ENCODE peak calls at places on chromosomes 1 and 21, in six cellular contexts. X is IMR-90, T is A549, W is body of pancreas, N is heart left ventricle, C is tibial artery. I is an unnamed sample. For H3K9me3, the result is how much of the 10 kb centered on the place peaks cover.

GRCh38 chr1:161098161-161099068 is at the start of gene KLHDC9:
- DNase-seq in T (peak), W (peak), X (peak), N (peak), C (peak), I (peak)

GRCh38 chr1:156102634-156103511 is 11.6 kb upstream of the LMNA start:
- DNase-seq in T (no peak), N (peak), W (no peak), C (no peak), X (peak), I (no peak)

GRCh38 chr1:177959793-177960515 is 9.9 kb downstream of the SEC16B start:
- DNase-seq in C (no peak), T (peak), W (no peak), N (no peak), X (peak), I (no peak)

GRCh38 chr1:156430305-156430704 is 61.3 kb downstream of the RHBG start:
- DNase-seq in X (no peak), N (no peak), W (no peak), T (no peak), C (no peak), I (no peak)

GRCh38 chr1:151311589-151312331 is 15.5 kb downstream of the PI4KB start:
- DNase-seq in W (peak), T (peak), X (peak), N (peak), C (peak), I (no peak)

GRCh38 chr1:221089273-221089672 is 210.0 kb downstream of the HLX start:
- DNase-seq in T (peak), W (no peak), N (no peak), C (no peak), X (peak), I (no peak)

GRCh38 chr1:16236495-16237342 is at the start of gene CPLANE2:
- DNase-seq in N (peak), X (peak), C (peak), T (peak), W (peak), I (peak)

GRCh38 chr1:21256776-21257175 is 33.5 kb downstream of the ECE1 start:
- DNase-seq in N (peak), T (no peak), X (no peak), W (no peak), C (no peak), I (no peak)

GRCh38 chr1:46166521-46167462 is 8.1 kb upstream of the TSPAN1 start:
- DNase-seq in C (no peak), W (peak), N (peak), T (no peak), X (no peak), I (no peak)

GRCh38 chr1:228394571-228395394 is 11.9 kb downstream of the TRIM11 start:
- DNase-seq in C (no peak), W (no peak), N (no peak), T (no peak), X (no peak), I (no peak)

GRCh38 chr21:40335689-40336088 is 468.5 kb downstream of the PCP4 start:
- DNase-seq in C (no peak), X (no peak), T (no peak), W (no peak), N (no peak), I (no peak)
- H3K9me3 ChIP-seq in C (under half), X (under half), T (under half), W (under half), N (under half), I (under half)

DNA sequence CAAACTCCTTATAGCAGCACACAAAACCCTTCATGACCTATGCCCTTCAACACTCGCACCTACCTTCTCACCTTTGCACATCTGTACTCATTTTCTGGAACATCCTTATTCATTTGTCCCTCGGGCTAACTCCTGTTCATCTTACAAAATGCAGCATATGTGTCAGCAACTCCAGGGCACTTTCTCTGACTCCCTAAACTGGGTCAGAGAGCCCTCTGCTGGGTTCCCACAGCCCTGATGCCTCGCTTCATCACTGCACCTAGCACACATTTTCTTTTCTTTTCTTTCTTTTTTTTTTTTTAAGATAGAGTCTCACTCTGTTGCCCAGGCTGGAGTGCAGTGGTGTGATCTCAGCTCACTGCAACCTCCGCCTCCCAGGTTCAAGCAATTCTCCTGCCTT is 54.0 kb downstream of the RAB3B start:
- DNase-seq in X (peak), T (no peak), W (no peak), C (no peak), N (no peak), I (no peak)
- H3K9me3 ChIP-seq in X (under half), T (under half), W (under half), C (under half), N (under half), I (under half)

GRCh38 chr1:204841798-204842197 is 28.9 kb upstream of the NFASC start:
- DNase-seq in W (no peak), N (no peak), T (no peak), C (no peak), X (no peak), I (no peak)
- H3K9me3 ChIP-seq in W (under half), N (under half), T (under half), C (under half), X (under half), I (under half)

DNA sequence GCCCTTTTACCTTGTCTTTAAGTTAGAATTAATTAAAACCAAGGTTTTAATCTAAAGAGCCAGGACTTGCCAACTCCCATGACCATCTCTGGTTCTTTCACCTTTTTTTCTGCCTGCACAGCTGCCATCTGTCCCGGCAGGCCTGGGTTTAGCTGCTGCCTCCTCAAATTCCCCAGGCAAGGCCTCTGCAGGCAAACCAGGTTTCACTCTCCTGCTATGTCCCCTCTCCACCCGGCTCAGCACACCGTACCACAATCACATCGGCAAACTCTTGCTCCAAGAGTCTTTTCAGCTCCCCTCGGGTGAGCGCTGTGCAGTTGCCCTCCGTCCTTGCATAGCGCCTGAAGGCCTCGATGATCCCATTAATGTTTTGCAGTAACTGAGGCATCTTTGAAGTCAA is 2.2 kb downstream of the CRNN start:
- DNase-seq in N (no peak), X (no peak), T (no peak), C (no peak), W (no peak), I (no peak)
- H3K9me3 ChIP-seq in N (under half), X (under half), T (under half), C (under half), W (under half), I (under half)

DNA sequence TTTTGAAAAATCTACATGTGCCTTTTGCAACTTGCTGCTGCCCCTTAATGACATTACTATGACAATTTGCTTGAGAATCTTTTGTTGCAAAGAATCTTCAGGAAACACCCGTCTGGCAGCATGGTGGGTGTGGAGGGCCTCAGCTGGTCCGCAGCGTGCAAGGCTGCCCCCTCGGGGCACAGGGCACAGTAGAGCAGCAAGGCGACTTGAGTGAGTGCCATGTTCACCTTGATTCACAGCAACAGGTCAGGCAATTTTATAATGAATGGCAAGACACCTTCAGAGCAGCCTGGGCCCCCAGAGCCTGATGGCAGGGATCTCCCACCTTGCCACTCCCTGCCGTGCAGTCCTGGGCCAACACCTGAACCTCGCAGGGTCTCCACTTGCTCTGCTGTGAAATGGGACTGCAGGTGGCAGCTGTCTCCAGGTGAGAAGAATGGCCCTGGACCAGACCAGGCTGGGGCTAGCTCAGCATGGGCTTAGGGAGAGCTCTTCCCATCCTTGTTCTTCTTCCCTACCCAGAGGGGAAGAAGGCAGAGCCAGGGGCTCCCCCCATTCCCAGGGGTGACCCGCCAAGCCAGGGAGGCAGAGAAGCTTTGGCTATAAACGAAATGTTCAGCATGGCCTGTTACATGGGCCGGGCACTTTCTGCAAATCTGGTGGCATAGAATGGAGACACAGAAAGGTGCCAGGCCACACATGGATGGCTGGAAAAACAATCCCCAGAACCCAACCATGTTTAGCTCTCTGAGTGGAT is 34.5 kb upstream of the ACTRT2 start:
- DNase-seq in X (no peak), W (no peak), T (no peak), N (no peak), C (no peak), I (no peak)
- H3K9me3 ChIP-seq in X (under half), W (under half), T (under half), N (under half), C (under half), I (under half)

GRCh38 chr1:27616441-27616840 is 12.5 kb upstream of the AHDC1 start:
- DNase-seq in W (no peak), C (no peak), X (no peak), N (no peak), T (no peak), I (no peak)
- H3K9me3 ChIP-seq in W (under half), C (under half), X (under half), N (under half), T (under half), I (under half)

GRCh38 chr1:82330330-82330729 is 529.6 kb downstream of the ADGRL2 start:
- DNase-seq in T (no peak), C (no peak), N (no peak), W (no peak), X (no peak), I (no peak)
- H3K9me3 ChIP-seq in T (under half), C (under half), N (under half), W (under half), X (under half), I (under half)

DNA sequence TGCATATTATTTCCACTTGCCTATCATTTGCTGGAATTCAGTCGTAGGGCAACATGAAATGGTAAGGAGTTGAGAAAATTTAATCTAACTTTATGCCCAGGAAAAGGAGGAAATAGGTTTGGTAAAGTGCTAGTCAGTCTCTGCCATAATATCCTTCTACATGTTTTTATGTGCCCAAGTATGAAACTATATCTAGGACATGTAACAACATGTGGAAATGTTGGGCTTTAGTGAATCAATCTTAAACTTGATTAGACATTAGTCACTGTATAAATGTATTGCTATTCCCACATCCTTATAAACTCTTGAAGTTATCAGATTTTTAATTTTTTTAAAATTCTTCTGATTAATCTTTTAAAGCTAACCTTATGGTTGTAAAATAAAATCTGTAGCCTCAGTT is 204.7 kb upstream of the ZRANB2 start:
- DNase-seq in W (no peak), C (no peak), T (no peak), N (no peak), X (no peak), I (no peak)
- H3K9me3 ChIP-seq in W (under half), C (under half), T (under half), N (under half), X (under half), I (under half)

GRCh38 chr1:238113222-238113621 is 222.5 kb upstream of the ZP4 start:
- DNase-seq in N (no peak), C (no peak), W (no peak), X (no peak), T (no peak), I (no peak)
- H3K9me3 ChIP-seq in N (under half), C (under half), W (under half), X (under half), T (under half), I (under half)

DNA sequence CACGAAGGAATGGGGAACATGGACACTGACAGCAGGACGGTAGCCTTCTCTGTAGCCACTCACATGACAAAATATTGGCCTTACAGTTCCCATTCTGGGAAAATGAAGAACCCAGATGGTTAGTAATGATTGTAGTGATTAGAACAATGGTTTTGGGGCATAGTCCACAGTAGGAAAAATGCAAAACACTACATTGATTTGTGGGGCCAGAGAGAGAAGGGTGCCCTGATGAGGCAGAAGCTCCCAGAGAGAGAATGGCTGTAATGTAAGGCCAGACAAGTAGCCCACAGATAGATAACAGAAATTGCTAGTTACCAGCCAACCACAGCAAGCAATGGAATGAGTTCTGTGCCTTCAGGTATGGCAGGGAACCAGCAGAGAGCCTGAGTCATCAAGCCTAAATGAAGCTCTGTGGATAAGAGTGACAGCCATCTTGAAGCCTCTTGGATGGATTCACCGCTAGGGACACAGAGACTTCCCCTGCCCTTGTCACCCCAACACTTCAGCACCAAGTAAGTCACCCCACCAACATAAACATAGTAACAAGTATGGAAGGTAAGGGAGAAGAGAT is 206.1 kb downstream of the BACH1 start:
- DNase-seq in T (no peak), W (no peak), C (no peak), X (peak), N (no peak), I (no peak)
- H3K9me3 ChIP-seq in T (under half), W (under half), C (under half), X (under half), N (under half), I (under half)